ENCODE peak calls at places on chromosomes 2 and 18, in four cellular contexts. I is adrenal gland, A is fibroblast of mammary gland, E is prostate gland. Z is an unnamed sample.
A peak's percentile ranks its signal among the peaks of the same experiment; 100 is the strongest.

GRCh38 chr2:217379807-217380206 is 519.9 kb upstream of the TNP1 start:
- DNase-seq in I (no peak), A (no peak), E (no peak), Z (no peak)

GRCh38 chr2:101341901-101342624 is 33.6 kb upstream of the RNF149 start:
- DNase-seq in I (peak; percentile 88), A (peak; percentile 78), E (peak; percentile 51), Z (no peak)

GRCh38 chr18:78090584-78090983 is 840.9 kb downstream of the GALR1 start:
- DNase-seq in I (no peak), A (no peak), E (no peak), Z (no peak)

GRCh38 chr2:20620696-20621365 is 30.1 kb downstream of the HS1BP3 start:
- DNase-seq in I (peak; percentile 49), A (no peak), E (no peak), Z (no peak)

GRCh38 chr2:203897544-203897943 is 30.0 kb downstream of the CTLA4 start:
- DNase-seq in I (no peak), A (no peak), E (no peak), Z (no peak)

GRCh38 chr18:36127866-36128845 is 984 bp downstream of the SLC39A6 start:
- DNase-seq in I (no peak), A (peak; percentile 27), E (peak; percentile 34), Z (no peak)

GRCh38 chr2:188623995-188624643 is 332.4 kb downstream of the GULP1 start:
- DNase-seq in I (no peak), A (peak; percentile 76), E (no peak), Z (no peak)

GRCh38 chr2:43798300-43798699 is 24.5 kb downstream of the DYNC2LI1 start:
- DNase-seq in I (no peak), A (no peak), E (no peak), Z (no peak)

GRCh38 chr18:30510882-30511281 is 531.7 kb downstream of the DSC3 start:
- DNase-seq in I (no peak), A (no peak), E (no peak), Z (no peak)

GRCh38 chr2:117717072-117717471 is 97.4 kb upstream of the DDX18 start:
- DNase-seq in I (no peak), A (no peak), E (no peak), Z (no peak)

DNA sequence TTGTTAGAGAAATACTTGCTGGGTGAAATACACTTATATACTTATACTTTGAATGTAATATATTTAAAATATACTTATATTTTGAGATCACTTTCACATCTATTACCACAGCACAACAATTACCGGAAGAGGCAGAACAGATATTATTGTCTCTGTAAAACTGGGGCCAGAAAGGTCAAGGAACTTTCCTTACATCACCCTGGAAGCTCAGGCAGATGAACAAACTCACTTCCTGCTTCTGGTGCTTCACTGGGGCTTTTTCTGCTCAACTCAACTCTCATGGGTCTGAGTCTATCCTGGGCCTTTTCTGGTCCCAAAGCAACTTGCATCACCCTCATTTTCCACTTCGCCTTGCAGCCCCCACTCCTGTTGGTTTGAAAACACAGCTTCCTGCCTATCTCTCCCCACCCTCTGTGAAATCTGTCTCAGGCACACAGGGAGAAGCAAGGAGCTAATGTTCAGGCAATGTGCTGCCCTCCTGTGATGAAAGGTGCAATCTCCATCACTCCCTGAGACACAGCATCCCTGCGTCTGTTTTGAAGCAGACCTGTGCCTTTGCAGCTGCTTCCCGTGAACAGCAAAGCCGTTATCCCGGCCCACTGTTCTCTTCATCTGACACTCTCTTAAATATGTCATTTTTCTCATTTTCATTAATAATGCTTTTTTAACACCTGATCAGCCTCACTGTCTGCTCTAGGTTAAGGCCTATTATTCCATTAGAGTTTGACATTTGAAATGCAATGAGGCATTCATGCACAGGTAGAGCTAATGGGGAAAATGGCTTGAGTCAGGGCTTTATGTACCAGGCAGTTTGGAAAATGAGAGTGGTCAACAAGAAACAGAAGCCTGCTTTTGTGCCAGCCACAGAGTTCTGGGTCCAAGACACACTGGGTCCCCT is 251.9 kb upstream of the CHAC2 start:
- DNase-seq in I (no peak), A (peak; percentile 1), E (no peak), Z (no peak)
- TF ChIP-seq CTCF in I (no peak), A (no peak), E (no peak), Z (peak; percentile 40)

DNA sequence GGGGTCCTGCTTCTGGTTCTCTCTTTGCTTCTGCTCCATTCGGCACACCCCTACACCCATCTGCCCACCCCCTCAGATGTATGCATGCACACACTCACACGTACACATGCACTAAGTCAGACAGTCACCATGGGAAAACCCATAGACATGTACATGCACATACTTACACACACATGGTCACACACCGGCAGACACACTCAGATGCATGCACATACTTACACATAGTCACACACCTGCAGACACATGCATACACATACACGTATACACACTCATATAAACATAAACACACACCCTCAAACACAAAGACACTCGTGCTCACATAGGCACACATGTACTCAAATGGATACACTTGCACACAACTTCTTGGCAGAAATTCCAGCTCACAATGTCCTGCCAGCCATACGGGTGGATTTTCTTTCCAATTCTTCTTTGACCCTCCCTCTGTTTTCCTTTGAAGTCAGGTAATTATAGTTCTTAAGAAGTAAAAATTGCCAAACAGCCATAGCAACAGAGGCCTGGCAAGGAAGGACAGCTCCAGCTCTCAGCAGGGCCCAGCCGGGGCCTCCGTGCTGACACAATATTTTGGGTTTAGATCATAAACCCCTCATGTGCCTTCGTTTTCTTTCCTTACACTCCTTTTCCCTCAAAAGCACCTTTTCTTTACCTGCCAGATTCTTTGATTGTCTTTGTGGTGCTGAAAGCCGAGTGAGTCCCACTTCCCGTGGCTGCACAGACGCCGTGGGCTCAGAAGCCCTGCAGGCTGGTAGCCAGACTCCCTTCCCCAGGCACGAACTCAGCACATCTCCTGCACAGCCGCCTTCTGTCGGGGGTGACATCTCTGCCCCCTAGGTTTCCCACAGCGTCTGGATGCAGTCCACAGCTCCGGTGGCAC is 195.7 kb downstream of the ARL4C start:
- DNase-seq in I (peak; percentile 34), A (no peak), E (no peak), Z (no peak)
- H3K4me3 ChIP-seq in I (no peak overlapping the region), A (no peak overlapping the region), E (no peak overlapping the region), Z (no peak overlapping the region)

DNA sequence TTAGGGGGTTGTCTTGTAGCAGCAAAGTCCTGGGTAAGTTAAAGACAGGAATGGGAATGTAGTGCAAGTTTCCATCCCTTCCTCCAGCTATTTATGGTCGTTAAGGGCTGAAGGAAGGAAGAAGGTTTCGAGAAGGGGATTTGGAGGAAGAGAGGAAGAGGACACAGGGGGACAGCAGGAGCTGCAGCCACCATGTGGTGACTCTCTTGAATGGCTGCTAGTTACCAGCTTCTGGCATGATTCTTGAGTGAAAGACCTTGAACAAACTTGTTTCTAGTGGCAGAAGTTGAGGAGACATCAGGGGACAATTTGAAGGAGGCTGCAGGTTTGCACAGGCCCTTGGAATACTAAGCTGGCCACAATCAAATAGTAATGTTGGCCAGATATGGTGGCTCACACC is 116.6 kb downstream of the MTX2 start:
- DNase-seq in I (no peak), A (no peak), E (no peak), Z (no peak)
- TF ChIP-seq CTCF in I (no peak), A (no peak), E (no peak), Z (no peak)

GRCh38 chr2:65056990-65057375 is 767 bp downstream of the CEP68 start:
- DNase-seq in I (no peak), A (no peak), E (no peak), Z (no peak)

GRCh38 chr2:65055427-65056214 is 595 bp upstream of the CEP68 start:
- DNase-seq in I (no peak), A (no peak), E (peak; percentile 40), Z (no peak)

GRCh38 chr2:65053199-65053598 is 3.0 kb upstream of the CEP68 start:
- DNase-seq in I (no peak), A (no peak), E (no peak), Z (no peak)

GRCh38 chr2:65056215-65056989 is at the start of gene CEP68:
- DNase-seq in I (peak; percentile 99), A (peak; percentile 96), E (peak; percentile 97), Z (peak; percentile 86)

GRCh38 chr2:65054749-65055426 is 1.3 kb upstream of the CEP68 start:
- DNase-seq in I (no peak), A (no peak), E (no peak), Z (no peak)
- H3K4me3 ChIP-seq in I (no peak overlapping the region), A (no peak overlapping the region), E (no peak overlapping the region), Z (no peak overlapping the region)

GRCh38 chr2:85887566-85888019 is 1.2 kb downstream of the ST3GAL5 start:
- DNase-seq in I (peak; percentile 84), A (peak; percentile 34), E (peak; percentile 54), Z (no peak)
- TF ChIP-seq CTCF in I (peak; percentile 17), A (peak; percentile 18), E (no peak), Z (peak; percentile 41)

GRCh38 chr2:1647417-1648240 is 96.7 kb downstream of the PXDN start:
- DNase-seq in I (peak; percentile 43), A (no peak), E (no peak), Z (no peak)
- H3K4me3 ChIP-seq in I (no peak overlapping the region), A (no peak overlapping the region), E (no peak overlapping the region), Z (no peak overlapping the region)

DNA sequence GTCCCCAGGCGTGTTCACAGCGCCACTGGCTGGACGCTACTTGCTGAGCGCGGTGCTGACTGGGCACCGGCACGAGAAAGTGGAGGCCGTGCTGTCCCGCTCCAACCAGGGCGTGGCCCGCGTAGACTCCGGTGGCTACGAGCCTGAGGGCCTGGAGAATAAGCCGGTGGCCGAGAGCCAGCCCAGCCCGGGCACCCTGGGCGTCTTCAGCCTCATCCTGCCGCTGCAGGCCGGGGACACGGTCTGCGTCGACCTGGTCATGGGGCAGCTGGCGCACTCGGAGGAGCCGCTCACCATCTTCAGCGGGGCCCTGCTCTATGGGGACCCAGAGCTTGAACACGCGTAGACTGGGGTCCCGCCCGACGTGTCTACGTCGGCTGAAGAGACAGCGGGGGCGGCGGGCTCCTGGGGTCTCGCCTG is 892 bp upstream of the KHK start:
- DNase-seq in I (peak; percentile 90), A (peak; percentile 69), E (peak; percentile 75), Z (no peak)
- TF ChIP-seq CTCF in I (peak; percentile 35), A (peak; percentile 34), E (no peak), Z (peak; percentile 55)